ENCODE peak calls at places on chromosome 14, in six cellular contexts. O is Caco-2, K is endothelial cell of umbilical vein, S is colonic mucosa, A is EH, T is A673. Z is an unnamed sample.

GRCh38 chr14:90438841-90439240 is 42.0 kb downstream of the CALM1 start:
- DNase-seq in K (no peak), T (no peak), O (no peak), S (no peak), A (no peak), Z (no peak)

GRCh38 chr14:51554953-51555352 is 96.8 kb upstream of the FRMD6 start:
- DNase-seq in O (no peak), K (no peak), S (no peak), A (peak), T (no peak), Z (no peak)

GRCh38 chr14:103521438-103521961 is 1.1 kb downstream of the CKB start:
- DNase-seq in T (peak), O (no peak), S (peak), K (no peak), A (no peak), Z (no peak)

GRCh38 chr14:93301821-93302447 is 30.9 kb downstream of the BTBD7 start:
- DNase-seq in K (no peak), S (no peak), O (no peak), T (no peak), A (peak), Z (peak)

GRCh38 chr14:104499784-104500496 is 79.6 kb upstream of the C14orf180 start:
- DNase-seq in T (no peak), A (no peak), S (peak), O (no peak), K (no peak), Z (no peak)

GRCh38 chr14:44010071-44010470 is 497.0 kb downstream of the FSCB start:
- DNase-seq in T (no peak), A (no peak), S (no peak), K (no peak), O (no peak), Z (no peak)

GRCh38 chr14:71698698-71699097 is 233.5 kb upstream of the RGS6 start:
- DNase-seq in S (no peak), K (no peak), T (peak), A (no peak), O (no peak), Z (no peak)

GRCh38 chr14:57189070-57189469 is 79.6 kb downstream of the EXOC5 start:
- DNase-seq in K (no peak), S (no peak), O (no peak), T (peak), A (peak), Z (peak)

GRCh38 chr14:32364941-32365340 is 35.8 kb downstream of the AKAP6 start:
- DNase-seq in K (no peak), S (no peak), A (peak), T (no peak), O (no peak), Z (no peak)

GRCh38 chr14:106107703-106108102 is 581.3 kb downstream of the TMEM121 start:
- DNase-seq in O (no peak), K (no peak), T (no peak), A (no peak), S (no peak), Z (no peak)

GRCh38 chr14:75812592-75812991 is 151.5 kb downstream of the TTLL5 start:
- DNase-seq in A (no peak), S (no peak), T (no peak), O (no peak), K (no peak), Z (no peak)

GRCh38 chr14:32104803-32105202 is 27.7 kb downstream of the ARHGAP5 start:
- DNase-seq in T (no peak), A (no peak), K (no peak), S (no peak), O (no peak), Z (no peak)

GRCh38 chr14:93317836-93318807 is 14.7 kb downstream of the BTBD7 start:
- DNase-seq in K (peak), O (no peak), S (no peak), T (peak), A (peak), Z (peak)

GRCh38 chr14:48842785-48843184 is 743.4 kb downstream of the RPS29 start:
- DNase-seq in S (no peak), O (no peak), T (no peak), A (no peak), K (no peak), Z (no peak)

GRCh38 chr14:94173471-94173884 is 644 bp upstream of the PPP4R4 start:
- DNase-seq in A (no peak), T (peak), K (no peak), O (no peak), S (peak), Z (peak)

GRCh38 chr14:56324831-56325230 is 206.6 kb downstream of the PELI2 start:
- DNase-seq in T (no peak), A (peak), S (no peak), O (no peak), K (no peak), Z (no peak)

GRCh38 chr14:76651410-76652055 is 109.7 kb upstream of the VASH1 start:
- DNase-seq in T (no peak), A (no peak), S (no peak), K (no peak), O (no peak), Z (no peak)

GRCh38 chr14:55233591-55233990 is 37.6 kb upstream of the FBXO34 start:
- DNase-seq in O (no peak), T (no peak), K (no peak), S (no peak), A (no peak), Z (no peak)

GRCh38 chr14:61262082-61262481 is 19.1 kb downstream of the TMEM30B start:
- DNase-seq in O (no peak), T (no peak), S (no peak), A (peak), K (no peak), Z (no peak)